ENCODE peak calls at places on chromosomes 3 and 15, in four cellular contexts. One of them, this sample, is unnamed.

GRCh38 chr3:151159806-151160205 is 43.2 kb downstream of the GPR171 start:
- DNase-seq in IMR-90: no peak
- DNase-seq in A549: no peak
- DNase-seq in HepG2: no peak
- DNase-seq in this sample: no peak

GRCh38 chr15:77507151-77507847 is 86.6 kb downstream of the HMG20A start:
- DNase-seq in IMR-90: no peak
- DNase-seq in A549: no peak
- DNase-seq in HepG2: no peak
- DNase-seq in this sample: no peak

GRCh38 chr15:94478763-94479162 is 247.4 kb downstream of the MCTP2 start:
- DNase-seq in IMR-90: no peak
- DNase-seq in A549: no peak
- DNase-seq in HepG2: no peak
- DNase-seq in this sample: no peak

GRCh38 chr3:165513715-165514711 is 317.8 kb upstream of the SLITRK3 start:
- DNase-seq in IMR-90: no peak
- DNase-seq in A549: no peak
- DNase-seq in HepG2: no peak
- DNase-seq in this sample: no peak

GRCh38 chr3:137110392-137110996 is 152.7 kb downstream of the IL20RB start:
- DNase-seq in IMR-90: peak; percentile 33
- DNase-seq in A549: peak; percentile 21
- DNase-seq in HepG2: peak; percentile 17
- DNase-seq in this sample: peak; percentile 17

GRCh38 chr3:108202834-108203233 is 19.4 kb downstream of the IFT57 start:
- DNase-seq in IMR-90: peak; percentile 18
- DNase-seq in A549: peak; percentile 15
- DNase-seq in HepG2: no peak
- DNase-seq in this sample: no peak

GRCh38 chr3:149534671-149535394 is 60.3 kb downstream of the TM4SF4 start:
- DNase-seq in IMR-90: peak; percentile 67
- DNase-seq in A549: peak; percentile 86
- DNase-seq in HepG2: no peak
- DNase-seq in this sample: no peak

GRCh38 chr3:72756900-72757299 is 91.3 kb downstream of the SHQ1 start:
- DNase-seq in IMR-90: no peak
- DNase-seq in A549: no peak
- DNase-seq in HepG2: no peak
- DNase-seq in this sample: no peak

GRCh38 chr3:107289354-107289753 is 87.9 kb upstream of the CCDC54 start:
- DNase-seq in IMR-90: no peak
- DNase-seq in A549: no peak
- DNase-seq in HepG2: no peak
- DNase-seq in this sample: no peak

GRCh38 chr3:126389112-126389791 is 5.5 kb upstream of the CFAP100 start:
- DNase-seq in IMR-90: peak; percentile 76
- DNase-seq in A549: peak; percentile 81
- DNase-seq in HepG2: peak; percentile 93
- DNase-seq in this sample: peak; percentile 68

GRCh38 chr3:10205461-10206165 is 40.9 kb downstream of the IRAK2 start:
- DNase-seq in IMR-90: peak; percentile 95
- DNase-seq in A549: peak; percentile 82
- DNase-seq in HepG2: no peak
- DNase-seq in this sample: no peak

GRCh38 chr3:189537135-189537534 is 94.1 kb upstream of the TP63 start:
- DNase-seq in IMR-90: no peak
- DNase-seq in A549: no peak
- DNase-seq in HepG2: no peak
- DNase-seq in this sample: no peak

GRCh38 chr3:29381595-29381994 is 100.7 kb downstream of the RBMS3 start:
- DNase-seq in IMR-90: peak; percentile 51
- DNase-seq in A549: no peak
- DNase-seq in HepG2: no peak
- DNase-seq in this sample: no peak

GRCh38 chr3:169283902-169284451 is 379.5 kb downstream of the MECOM start:
- DNase-seq in IMR-90: no peak
- DNase-seq in A549: no peak
- DNase-seq in HepG2: no peak
- DNase-seq in this sample: no peak

GRCh38 chr15:82108489-82109078 is 62.8 kb upstream of the MEX3B start:
- DNase-seq in IMR-90: peak; percentile 50
- DNase-seq in A549: peak; percentile 63
- DNase-seq in HepG2: peak; percentile 23
- DNase-seq in this sample: peak; percentile 88

GRCh38 chr3:50078622-50079021 is 10.1 kb upstream of the RBM5 start:
- DNase-seq in IMR-90: no peak
- DNase-seq in A549: no peak
- DNase-seq in HepG2: no peak
- DNase-seq in this sample: no peak

GRCh38 chr3:18236726-18237125 is 188.4 kb downstream of the SATB1 start:
- DNase-seq in IMR-90: no peak
- DNase-seq in A549: no peak
- DNase-seq in HepG2: no peak
- DNase-seq in this sample: no peak

GRCh38 chr3:12686096-12686495 is 22.2 kb upstream of the RAF1 start:
- DNase-seq in IMR-90: no peak
- DNase-seq in A549: no peak
- DNase-seq in HepG2: no peak
- DNase-seq in this sample: no peak

GRCh38 chr3:162441716-162442115 is 945.1 kb downstream of the OTOL1 start:
- DNase-seq in IMR-90: no peak
- DNase-seq in A549: no peak
- DNase-seq in HepG2: no peak
- DNase-seq in this sample: no peak

GRCh38 chr15:69472575-69472974 is 20.0 kb downstream of the RPLP1 start:
- DNase-seq in IMR-90: no peak
- DNase-seq in A549: no peak
- DNase-seq in HepG2: no peak
- DNase-seq in this sample: no peak

GRCh38 chr15:72685925-72686794 is at the start of the genes BBS4 and HIGD2B:
- DNase-seq in IMR-90: peak; percentile 83
- DNase-seq in A549: peak; percentile 96
- DNase-seq in HepG2: peak; percentile 87
- DNase-seq in this sample: peak; percentile 94

GRCh38 chr3:190684776-190685175 is 170.9 kb downstream of the IL1RAP start:
- DNase-seq in IMR-90: no peak
- DNase-seq in A549: no peak
- DNase-seq in HepG2: no peak
- DNase-seq in this sample: no peak

GRCh38 chr3:27960133-27960532 is 238.0 kb upstream of the EOMES start:
- DNase-seq in IMR-90: peak; percentile 1
- DNase-seq in A549: no peak
- DNase-seq in HepG2: no peak
- DNase-seq in this sample: no peak

GRCh38 chr15:81239190-81239589 is 42.5 kb downstream of the IL16 start:
- DNase-seq in IMR-90: peak; percentile 41
- DNase-seq in A549: no peak
- DNase-seq in HepG2: no peak
- DNase-seq in this sample: no peak

GRCh38 chr15:86624261-86625036 is 544.8 kb downstream of the AGBL1 start:
- DNase-seq in IMR-90: peak; percentile 6
- DNase-seq in A549: peak; percentile 93
- DNase-seq in HepG2: peak; percentile 73
- DNase-seq in this sample: no peak

GRCh38 chr3:45910892-45911291 is 24.5 kb downstream of the CCR9 start:
- DNase-seq in IMR-90: no peak
- DNase-seq in A549: no peak
- DNase-seq in HepG2: no peak
- DNase-seq in this sample: no peak

GRCh38 chr15:31758126-31758525 is 272.2 kb upstream of the CHRNA7 start:
- DNase-seq in IMR-90: peak; percentile 2
- DNase-seq in A549: peak; percentile 81
- DNase-seq in HepG2: no peak
- DNase-seq in this sample: no peak

GRCh38 chr3:42830437-42831320 is 21.4 kb downstream of the ACKR2 start:
- DNase-seq in IMR-90: peak; percentile 21
- DNase-seq in A549: peak; percentile 37
- DNase-seq in HepG2: peak; percentile 78
- DNase-seq in this sample: peak; percentile 73

GRCh38 chr3:82581350-82581749 is 819.9 kb upstream of the GBE1 start:
- DNase-seq in IMR-90: no peak
- DNase-seq in A549: no peak
- DNase-seq in HepG2: no peak
- DNase-seq in this sample: no peak

GRCh38 chr3:79769234-79769633 is 1.4 kb upstream of the ROBO1 start:
- DNase-seq in IMR-90: no peak
- DNase-seq in A549: no peak
- DNase-seq in HepG2: no peak
- DNase-seq in this sample: no peak

GRCh38 chr15:59420986-59421618 is 16.9 kb upstream of the FAM81A start:
- DNase-seq in IMR-90: peak; percentile 55
- DNase-seq in A549: no peak
- DNase-seq in HepG2: no peak
- DNase-seq in this sample: no peak

GRCh38 chr15:51848811-51849210 is 19.4 kb downstream of the TMOD3 start:
- DNase-seq in IMR-90: no peak
- DNase-seq in A549: no peak
- DNase-seq in HepG2: no peak
- DNase-seq in this sample: no peak

GRCh38 chr15:51846463-51847230 is 17.2 kb downstream of the TMOD3 start:
- DNase-seq in IMR-90: peak; percentile 62
- DNase-seq in A549: peak; percentile 72
- DNase-seq in HepG2: no peak
- DNase-seq in this sample: peak; percentile 22

GRCh38 chr15:51842852-51843737 is 13.6 kb downstream of the TMOD3 start:
- DNase-seq in IMR-90: peak; percentile 79
- DNase-seq in A549: peak; percentile 81
- DNase-seq in HepG2: peak; percentile 71
- DNase-seq in this sample: peak; percentile 54

GRCh38 chr15:51844747-51845426 is 15.4 kb downstream of the TMOD3 start:
- DNase-seq in IMR-90: peak; percentile 36
- DNase-seq in A549: peak; percentile 32
- DNase-seq in HepG2: no peak
- DNase-seq in this sample: no peak

DNA sequence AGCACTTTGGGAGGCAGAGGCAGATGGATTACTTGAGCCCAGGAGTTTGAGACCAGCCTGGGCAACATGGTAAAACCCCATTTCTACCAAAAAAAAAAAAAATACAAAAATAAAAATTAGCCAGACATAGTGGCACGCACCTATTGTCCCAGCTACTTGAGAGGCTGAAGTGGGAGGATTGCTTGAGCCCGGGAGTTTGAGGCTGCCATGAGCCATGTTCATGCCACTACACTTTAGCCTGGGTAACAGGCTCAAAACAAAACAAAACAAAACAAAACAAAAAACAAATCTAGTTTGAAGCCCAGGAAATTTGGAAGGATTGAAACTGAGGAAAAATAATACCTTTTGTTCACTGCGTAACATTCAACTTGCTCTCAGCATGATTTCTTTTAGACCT is 16.6 kb downstream of the TMOD3 start:
- DNase-seq in IMR-90: no peak
- DNase-seq in A549: peak; percentile 48
- DNase-seq in HepG2: no peak
- DNase-seq in this sample: no peak
- TF ChIP-seq MAZ in IMR-90: no peak
- TF ChIP-seq MAZ in A549: no peak
- TF ChIP-seq MAZ in HepG2: no peak
- TF ChIP-seq MAZ in this sample: no peak

GRCh38 chr15:40244961-40245523 is 6.2 kb downstream of the PAK6 start:
- DNase-seq in IMR-90: no peak
- DNase-seq in A549: no peak
- DNase-seq in HepG2: peak; percentile 10
- DNase-seq in this sample: no peak
- TF ChIP-seq MAZ in IMR-90: no peak
- TF ChIP-seq MAZ in A549: no peak
- TF ChIP-seq MAZ in HepG2: no peak
- TF ChIP-seq MAZ in this sample: no peak

GRCh38 chr3:105387122-105387751 is 20.5 kb downstream of the ALCAM start:
- DNase-seq in IMR-90: peak; percentile 32
- DNase-seq in A549: peak; percentile 93
- DNase-seq in HepG2: peak; percentile 93
- DNase-seq in this sample: no peak

GRCh38 chr3:105388199-105388598 is 21.5 kb downstream of the ALCAM start:
- DNase-seq in IMR-90: no peak
- DNase-seq in A549: no peak
- DNase-seq in HepG2: no peak
- DNase-seq in this sample: no peak

GRCh38 chr3:105385868-105386508 is 19.3 kb downstream of the ALCAM start:
- DNase-seq in IMR-90: no peak
- DNase-seq in A549: no peak
- DNase-seq in HepG2: no peak
- DNase-seq in this sample: no peak

DNA sequence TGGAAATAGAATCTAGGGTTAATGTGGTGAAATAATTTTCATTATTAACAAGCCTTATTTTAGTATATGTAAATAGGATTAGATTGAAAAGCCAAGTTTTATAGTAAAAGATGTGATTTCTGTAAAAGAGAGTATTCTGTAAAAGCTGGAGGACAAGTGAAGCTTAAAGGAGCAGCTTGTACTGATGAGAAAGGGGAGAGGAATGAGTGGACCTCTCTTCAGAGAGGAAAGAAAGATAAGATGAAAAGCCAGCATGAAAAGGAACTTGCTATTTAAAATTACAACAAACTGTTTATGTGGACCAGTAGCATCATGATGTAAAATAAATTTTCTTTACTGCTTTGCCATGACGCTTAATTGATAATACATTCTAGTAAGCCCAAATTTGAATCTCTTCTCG is 18.5 kb downstream of the ALCAM start:
- DNase-seq in IMR-90: peak; percentile 52
- DNase-seq in A549: no peak
- DNase-seq in HepG2: no peak
- DNase-seq in this sample: no peak
- TF ChIP-seq MAZ in IMR-90: no peak
- TF ChIP-seq MAZ in A549: no peak
- TF ChIP-seq MAZ in HepG2: no peak
- TF ChIP-seq MAZ in this sample: no peak

GRCh38 chr3:171094411-171094810 is 67.9 kb upstream of the SLC2A2 start:
- DNase-seq in IMR-90: no peak
- DNase-seq in A549: no peak
- DNase-seq in HepG2: no peak
- DNase-seq in this sample: no peak

GRCh38 chr3:171086914-171087313 is 60.4 kb upstream of the SLC2A2 start:
- DNase-seq in IMR-90: no peak
- DNase-seq in A549: no peak
- DNase-seq in HepG2: no peak
- DNase-seq in this sample: no peak

GRCh38 chr3:171088496-171088895 is 62.0 kb upstream of the SLC2A2 start:
- DNase-seq in IMR-90: peak; percentile 33
- DNase-seq in A549: no peak
- DNase-seq in HepG2: no peak
- DNase-seq in this sample: no peak

GRCh38 chr3:171092467-171092911 is 66.0 kb upstream of the SLC2A2 start:
- DNase-seq in IMR-90: peak; percentile 56
- DNase-seq in A549: no peak
- DNase-seq in HepG2: peak; percentile 88
- DNase-seq in this sample: no peak

GRCh38 chr3:171088984-171089754 is 62.6 kb upstream of the SLC2A2 start:
- DNase-seq in IMR-90: peak; percentile 95
- DNase-seq in A549: peak; percentile 3
- DNase-seq in HepG2: peak; percentile 23
- DNase-seq in this sample: peak; percentile 13
- TF ChIP-seq MAZ in IMR-90: no peak
- TF ChIP-seq MAZ in A549: no peak
- TF ChIP-seq MAZ in HepG2: no peak
- TF ChIP-seq MAZ in this sample: no peak

GRCh38 chr15:55775316-55775715 is 32.4 kb upstream of the PRTG start:
- DNase-seq in IMR-90: no peak
- DNase-seq in A549: no peak
- DNase-seq in HepG2: no peak
- DNase-seq in this sample: no peak
- TF ChIP-seq MAZ in IMR-90: no peak
- TF ChIP-seq MAZ in A549: no peak
- TF ChIP-seq MAZ in HepG2: no peak
- TF ChIP-seq MAZ in this sample: no peak

This sample was measured in K562.